ENCODE peak calls at places on chromosome 20, in four cellular contexts. E, T, H and M are unnamed samples.

GRCh38 chr20:9490171-9490570 is 24.2 kb upstream of the LAMP5 start:
- DNase-seq in H (no peak), E (no peak), T (no peak), M (no peak)

GRCh38 chr20:63234693-63235398 is 859 bp upstream of the BIRC7 start:
- DNase-seq in H (no peak), T (peak), E (peak), M (no peak)

GRCh38 chr20:41228858-41229257 is 88.7 kb downstream of the ZHX3 start:
- DNase-seq in H (no peak), E (no peak), T (no peak), M (no peak)

GRCh38 chr20:57586943-57587277 is 26.0 kb downstream of the PCK1 start:
- DNase-seq in E (no peak), T (no peak), H (no peak), M (no peak)

GRCh38 chr20:41232971-41233926 is 84.3 kb downstream of the ZHX3 start:
- DNase-seq in T (no peak), H (no peak), E (no peak), M (no peak)

GRCh38 chr20:33689973-33690372 is 3.8 kb upstream of the E2F1 start:
- DNase-seq in E (peak), H (no peak), T (peak), M (no peak)

GRCh38 chr20:22800161-22800560 is 215.8 kb upstream of the FOXA2 start:
- DNase-seq in T (no peak), E (no peak), H (no peak), M (no peak)

GRCh38 chr20:45867811-45868176 is 10.4 kb downstream of the ZSWIM3 start:
- DNase-seq in E (no peak), T (no peak), H (no peak), M (no peak)

GRCh38 chr20:15012551-15012950 is 675.1 kb upstream of the FLRT3 start:
- DNase-seq in E (no peak), H (no peak), T (no peak), M (no peak)

GRCh38 chr20:4989570-4989969 is 11.7 kb downstream of the SLC23A2 start:
- DNase-seq in E (no peak), H (no peak), T (no peak), M (no peak)

GRCh38 chr20:59805786-59806577 is 127.5 kb downstream of the SYCP2 start:
- DNase-seq in H (no peak), T (no peak), E (no peak), M (no peak)

GRCh38 chr20:17533396-17533795 is 2.2 kb upstream of the BFSP1 start:
- DNase-seq in T (peak), H (no peak), E (peak), M (peak)

GRCh38 chr20:58463231-58463630 is 52.0 kb downstream of the APCDD1L start:
- DNase-seq in H (no peak), E (no peak), T (no peak), M (no peak)

GRCh38 chr20:58688838-58689237 is 3.8 kb upstream of the NPEPL1 start:
- DNase-seq in E (no peak), H (no peak), T (no peak), M (no peak)

GRCh38 chr20:25532015-25532751 is 53.1 kb downstream of the NINL start:
- DNase-seq in E (peak), H (no peak), T (no peak), M (no peak)

GRCh38 chr20:45095753-45096371 is 5.1 kb downstream of the KCNS1 start:
- DNase-seq in E (peak), H (peak), T (peak), M (peak)

GRCh38 chr20:45496166-45496565 is 19.3 kb downstream of the SPINT3 start:
- DNase-seq in E (no peak), H (no peak), T (no peak), M (no peak)

GRCh38 chr20:60345106-60345505 is 386.9 kb downstream of the CDH26 start:
- DNase-seq in T (no peak), E (no peak), H (no peak), M (no peak)

GRCh38 chr20:46946796-46947195 is 52.2 kb downstream of the EYA2 start:
- DNase-seq in T (no peak), H (no peak), E (no peak), M (no peak)

GRCh38 chr20:51352790-51353189 is 189.7 kb downstream of the NFATC2 start:
- DNase-seq in T (no peak), E (no peak), H (no peak), M (no peak)
- TF ChIP-seq POLR2AphosphoS5 in T (no peak), E (no peak), H (no peak), M (no peak)

DNA sequence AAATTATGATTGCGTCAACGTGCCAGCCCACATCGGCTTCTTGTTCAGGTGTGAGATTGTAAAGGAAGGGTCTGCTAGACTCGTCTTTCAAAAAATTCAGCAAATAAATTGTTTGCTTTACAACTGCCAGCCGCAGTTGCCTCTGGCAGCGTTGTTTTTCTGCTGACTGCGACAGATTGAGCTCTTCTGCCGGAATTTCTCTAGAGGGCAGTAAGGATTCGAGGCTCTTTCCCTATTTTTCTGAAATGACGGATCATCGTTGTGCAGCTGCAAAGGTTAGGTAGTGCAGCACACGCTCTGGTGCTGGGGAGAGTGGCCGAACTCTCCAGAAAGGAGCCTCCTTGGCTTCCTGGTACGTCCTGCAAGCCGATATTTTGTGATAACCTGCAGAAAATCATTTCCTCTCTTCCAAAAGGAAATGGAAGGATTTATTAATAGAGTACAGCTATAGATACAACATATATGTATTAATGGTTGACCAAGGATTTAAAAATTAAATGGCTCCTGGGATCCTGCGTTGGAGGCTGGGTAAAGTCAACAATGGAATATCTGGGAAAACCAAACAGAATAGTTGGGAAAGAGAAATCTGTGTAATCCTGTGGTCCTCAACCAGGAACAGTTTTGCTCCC is 121.9 kb upstream of the ZFP64 start:
- DNase-seq in H (peak), T (no peak), E (peak), M (peak)
- TF ChIP-seq SIN3A in H (no peak), T (no peak), E (no peak), M (no peak)

GRCh38 chr20:62150236-62150575 is 6.6 kb downstream of the SS18L1 start:
- DNase-seq in T (no peak), H (no peak), E (no peak), M (no peak)
- TF ChIP-seq TCF7L2 in T (no peak), H (no peak), E (no peak), M (no peak)

GRCh38 chr20:32509639-32510066 is 75.5 kb downstream of the NOL4L start:
- DNase-seq in E (peak), T (no peak), H (no peak), M (no peak)
- TF ChIP-seq POLR2AphosphoS5 in E (no peak), T (no peak), H (no peak), M (no peak)

GRCh38 chr20:43748274-43748673 is 21.5 kb upstream of the GTSF1L start:
- DNase-seq in E (no peak), H (no peak), T (no peak), M (no peak)

GRCh38 chr20:43744966-43745733 is 18.3 kb upstream of the GTSF1L start:
- DNase-seq in E (no peak), T (no peak), H (no peak), M (no peak)

GRCh38 chr20:43746344-43747137 is 19.7 kb upstream of the GTSF1L start:
- DNase-seq in H (no peak), E (no peak), T (no peak), M (no peak)

GRCh38 chr20:43740642-43741041 is 13.8 kb upstream of the GTSF1L start:
- DNase-seq in T (no peak), E (no peak), H (no peak), M (no peak)

GRCh38 chr20:43744121-43744520 is 17.3 kb upstream of the GTSF1L start:
- DNase-seq in E (no peak), T (no peak), H (no peak), M (no peak)
- TF ChIP-seq SIN3A in E (no peak), T (no peak), H (no peak), M (no peak)